ENCODE peak calls at places on chromosomes 11 and 22, in seven cellular contexts. One of them, this sample, is unnamed. For H3K9me2, the result is how much of the 10 kb centered on the place peaks cover.

GRCh38 chr11:61544466-61544865 is 35.9 kb downstream of the LRRC10B start:
- DNase-seq in HCT116: no peak
- DNase-seq in PC-9: no peak
- DNase-seq in GM23338: no peak
- DNase-seq in GM23248: no peak
- DNase-seq in PC-3: peak
- DNase-seq in hepatocyte: no peak
- DNase-seq in this sample: no peak

GRCh38 chr22:37409557-37409956 is 17.7 kb downstream of the ELFN2 start:
- DNase-seq in hepatocyte: no peak
- DNase-seq in PC-9: no peak
- DNase-seq in PC-3: no peak
- DNase-seq in GM23338: no peak
- DNase-seq in GM23248: no peak
- DNase-seq in HCT116: no peak
- DNase-seq in this sample: no peak

GRCh38 chr11:69541001-69541285 is 59.5 kb downstream of the LINC01488 start:
- DNase-seq in HCT116: no peak
- DNase-seq in PC-9: no peak
- DNase-seq in GM23248: peak
- DNase-seq in PC-3: no peak
- DNase-seq in GM23338: no peak
- DNase-seq in hepatocyte: no peak
- DNase-seq in this sample: no peak

GRCh38 chr22:36385491-36386350 is 2.0 kb downstream of the MYH9 start:
- DNase-seq in GM23248: peak
- DNase-seq in GM23338: peak
- DNase-seq in PC-9: peak
- DNase-seq in HCT116: no peak
- DNase-seq in hepatocyte: peak
- DNase-seq in PC-3: peak
- DNase-seq in this sample: peak

GRCh38 chr22:22508274-22509176 is at the start of gene ZNF280B:
- DNase-seq in hepatocyte: peak
- DNase-seq in GM23248: peak
- DNase-seq in GM23338: peak
- DNase-seq in HCT116: peak
- DNase-seq in PC-3: peak
- DNase-seq in PC-9: peak
- DNase-seq in this sample: peak

GRCh38 chr11:12831471-12832202 is 157.4 kb downstream of the TEAD1 start:
- DNase-seq in hepatocyte: no peak
- DNase-seq in PC-9: no peak
- DNase-seq in GM23248: no peak
- DNase-seq in GM23338: no peak
- DNase-seq in HCT116: no peak
- DNase-seq in PC-3: peak
- DNase-seq in this sample: no peak

GRCh38 chr22:22084089-22084711 is 101.6 kb upstream of the TOP3B start:
- DNase-seq in GM23248: no peak
- DNase-seq in PC-9: no peak
- DNase-seq in PC-3: no peak
- DNase-seq in GM23338: no peak
- DNase-seq in hepatocyte: no peak
- DNase-seq in HCT116: no peak
- DNase-seq in this sample: no peak

GRCh38 chr22:38870312-38870741 is 1.7 kb downstream of the CBX6 start:
- DNase-seq in GM23338: peak
- DNase-seq in hepatocyte: peak
- DNase-seq in HCT116: peak
- DNase-seq in PC-3: peak
- DNase-seq in GM23248: peak
- DNase-seq in PC-9: peak
- DNase-seq in this sample: peak

GRCh38 chr11:69489031-69489745 is 7.7 kb downstream of the LINC01488 start:
- DNase-seq in GM23338: no peak
- DNase-seq in GM23248: no peak
- DNase-seq in hepatocyte: no peak
- DNase-seq in PC-9: no peak
- DNase-seq in PC-3: no peak
- DNase-seq in HCT116: no peak
- DNase-seq in this sample: no peak

GRCh38 chr22:37501176-37501609 is 15.0 kb upstream of the MFNG start:
- DNase-seq in HCT116: no peak
- DNase-seq in hepatocyte: no peak
- DNase-seq in GM23338: no peak
- DNase-seq in GM23248: no peak
- DNase-seq in PC-3: no peak
- DNase-seq in PC-9: no peak
- DNase-seq in this sample: no peak

GRCh38 chr11:20036625-20037335 is 123.5 kb downstream of the DBX1 start:
- DNase-seq in GM23338: no peak
- DNase-seq in PC-3: no peak
- DNase-seq in hepatocyte: no peak
- DNase-seq in GM23248: no peak
- DNase-seq in HCT116: no peak
- DNase-seq in PC-9: no peak
- DNase-seq in this sample: no peak

GRCh38 chr11:20038364-20038893 is 121.8 kb downstream of the DBX1 start:
- DNase-seq in HCT116: no peak
- DNase-seq in GM23338: no peak
- DNase-seq in GM23248: no peak
- DNase-seq in PC-3: no peak
- DNase-seq in hepatocyte: no peak
- DNase-seq in PC-9: no peak
- DNase-seq in this sample: no peak

GRCh38 chr11:20037358-20037757 is 122.9 kb downstream of the DBX1 start:
- DNase-seq in hepatocyte: no peak
- DNase-seq in GM23248: no peak
- DNase-seq in PC-3: no peak
- DNase-seq in GM23338: no peak
- DNase-seq in PC-9: no peak
- DNase-seq in HCT116: no peak
- DNase-seq in this sample: no peak

GRCh38 chr11:20041499-20041898 is 118.8 kb downstream of the DBX1 start:
- DNase-seq in GM23248: no peak
- DNase-seq in PC-9: no peak
- DNase-seq in GM23338: no peak
- DNase-seq in HCT116: no peak
- DNase-seq in PC-3: peak
- DNase-seq in hepatocyte: no peak
- DNase-seq in this sample: no peak

DNA sequence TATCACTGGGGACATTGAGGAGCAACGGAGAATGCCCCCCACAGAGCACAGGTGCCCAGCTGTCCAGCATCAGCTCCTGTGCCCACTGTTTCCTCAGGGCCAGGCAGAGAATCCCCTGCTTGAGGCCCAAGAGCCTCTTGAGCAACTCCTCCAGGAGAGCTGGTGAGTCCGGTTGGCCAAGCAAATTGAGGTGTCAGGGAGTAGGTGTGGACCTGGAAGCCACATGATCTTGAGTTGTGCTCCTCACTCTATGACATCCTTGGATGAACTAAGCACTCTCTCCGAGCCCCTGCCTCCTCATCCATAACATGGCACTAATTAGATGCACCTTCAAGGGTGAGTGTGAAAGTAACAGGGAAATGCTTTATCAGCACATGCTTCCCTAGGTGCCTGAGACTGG is 121.3 kb downstream of the DBX1 start:
- DNase-seq in HCT116: no peak
- DNase-seq in GM23338: no peak
- DNase-seq in PC-3: no peak
- DNase-seq in PC-9: no peak
- DNase-seq in GM23248: no peak
- DNase-seq in hepatocyte: no peak
- DNase-seq in this sample: no peak
- H3K9me2 ChIP-seq in HCT116: under half
- H3K9me2 ChIP-seq in GM23338: under half
- H3K9me2 ChIP-seq in PC-3: under half
- H3K9me2 ChIP-seq in PC-9: under half
- H3K9me2 ChIP-seq in GM23248: under half
- H3K9me2 ChIP-seq in hepatocyte: under half
- H3K9me2 ChIP-seq in this sample: under half

GRCh38 chr22:27540247-27540646 is 261.3 kb downstream of the MN1 start:
- DNase-seq in PC-3: no peak
- DNase-seq in hepatocyte: no peak
- DNase-seq in GM23338: no peak
- DNase-seq in PC-9: no peak
- DNase-seq in GM23248: no peak
- DNase-seq in HCT116: no peak
- DNase-seq in this sample: no peak

GRCh38 chr22:27543460-27543859 is 258.1 kb downstream of the MN1 start:
- DNase-seq in HCT116: no peak
- DNase-seq in GM23338: no peak
- DNase-seq in hepatocyte: no peak
- DNase-seq in PC-3: no peak
- DNase-seq in PC-9: no peak
- DNase-seq in GM23248: no peak
- DNase-seq in this sample: no peak

GRCh38 chr22:27541831-27542230 is 259.7 kb downstream of the MN1 start:
- DNase-seq in PC-3: no peak
- DNase-seq in PC-9: no peak
- DNase-seq in GM23338: no peak
- DNase-seq in hepatocyte: no peak
- DNase-seq in HCT116: no peak
- DNase-seq in GM23248: no peak
- DNase-seq in this sample: no peak

GRCh38 chr22:27545071-27545470 is 256.5 kb downstream of the MN1 start:
- DNase-seq in hepatocyte: no peak
- DNase-seq in GM23248: no peak
- DNase-seq in GM23338: no peak
- DNase-seq in PC-9: no peak
- DNase-seq in PC-3: no peak
- DNase-seq in HCT116: no peak
- DNase-seq in this sample: no peak

GRCh38 chr22:27542602-27543001 is 259.0 kb downstream of the MN1 start:
- DNase-seq in GM23338: no peak
- DNase-seq in hepatocyte: no peak
- DNase-seq in PC-9: no peak
- DNase-seq in GM23248: no peak
- DNase-seq in PC-3: no peak
- DNase-seq in HCT116: no peak
- DNase-seq in this sample: no peak
- H3K9me2 ChIP-seq in GM23338: under half
- H3K9me2 ChIP-seq in hepatocyte: under half
- H3K9me2 ChIP-seq in PC-9: under half
- H3K9me2 ChIP-seq in GM23248: under half
- H3K9me2 ChIP-seq in PC-3: under half
- H3K9me2 ChIP-seq in HCT116: under half
- H3K9me2 ChIP-seq in this sample: under half

GRCh38 chr22:20554824-20555223 is 47.4 kb downstream of the MED15 start:
- DNase-seq in PC-3: no peak
- DNase-seq in GM23338: no peak
- DNase-seq in GM23248: no peak
- DNase-seq in HCT116: no peak
- DNase-seq in PC-9: no peak
- DNase-seq in hepatocyte: no peak
- DNase-seq in this sample: no peak
- H3K9me2 ChIP-seq in PC-3: under half
- H3K9me2 ChIP-seq in GM23338: under half
- H3K9me2 ChIP-seq in GM23248: under half
- H3K9me2 ChIP-seq in HCT116: under half
- H3K9me2 ChIP-seq in PC-9: under half
- H3K9me2 ChIP-seq in hepatocyte: under half
- H3K9me2 ChIP-seq in this sample: under half

DNA sequence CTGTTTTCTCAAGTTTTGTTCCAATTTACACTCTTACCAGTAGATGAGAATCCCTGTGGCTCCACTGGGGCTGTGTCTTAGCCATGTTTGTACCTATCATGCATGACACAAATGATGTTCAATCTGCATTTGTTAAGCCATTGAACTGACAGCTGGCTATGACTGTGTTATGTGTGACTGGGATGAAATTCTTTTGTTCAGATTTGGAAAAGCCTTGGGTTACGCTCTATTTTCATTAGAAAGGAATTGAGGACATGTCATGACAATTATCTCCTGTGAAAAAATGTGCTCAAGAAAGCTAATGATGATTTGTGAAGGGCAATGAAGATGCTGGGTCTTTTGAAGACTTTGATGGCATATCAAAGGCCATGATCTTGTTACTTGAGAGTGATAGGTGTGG is 201.8 kb upstream of the LARGE1 start:
- DNase-seq in GM23248: no peak
- DNase-seq in GM23338: no peak
- DNase-seq in HCT116: no peak
- DNase-seq in PC-3: no peak
- DNase-seq in PC-9: no peak
- DNase-seq in hepatocyte: no peak
- DNase-seq in this sample: no peak
- H3K9me2 ChIP-seq in GM23248: under half
- H3K9me2 ChIP-seq in GM23338: under half
- H3K9me2 ChIP-seq in HCT116: under half
- H3K9me2 ChIP-seq in PC-3: under half
- H3K9me2 ChIP-seq in PC-9: under half
- H3K9me2 ChIP-seq in hepatocyte: under half
- H3K9me2 ChIP-seq in this sample: under half